ENCODE peak calls at places on chromosomes 2 and 18, in ten cellular contexts. Y is HCEC 1CT, C is cardiac fibroblast, A is NCI-H1436 treated with DMSO at 0.1 percent for 48 hours, Q is HL-60, J is ovary, P is C1 segment of cervical spinal cord, K is IMR-90, D is upper lobe of right lung, W is AG04449. S is an unnamed sample.
A peak's percentile ranks its signal among the peaks of the same experiment; 100 is the strongest.

GRCh38 chr2:239476757-239477565 is 76.1 kb upstream of the HDAC4 start:
- DNase-seq in W (no peak), Y (no peak), J (no peak), C (no peak), A (no peak), D (no peak), K (no peak), P (no peak), Q (no peak), S (no peak)

GRCh38 chr2:238379096-238379810 is 47.5 kb upstream of the ASB1 start:
- DNase-seq in C (peak; percentile 67), D (no peak), P (no peak), J (no peak), Q (peak; percentile 59), A (no peak), W (no peak), Y (peak; percentile 22), K (peak; percentile 77), S (no peak)

GRCh38 chr2:207156045-207156444 is 9.7 kb downstream of the KLF7 start:
- DNase-seq in Y (no peak), K (no peak), C (no peak), Q (no peak), P (no peak), J (no peak), D (no peak), A (no peak), W (no peak), S (no peak)

GRCh38 chr2:218732761-218733158 is 22.1 kb downstream of the TTLL4 start:
- DNase-seq in A (no peak), Y (no peak), W (no peak), K (peak; percentile 49), C (peak; percentile 27), Q (no peak), D (no peak), J (no peak), P (no peak), S (no peak)

GRCh38 chr2:166573393-166573792 is 79.3 kb upstream of the SCN7A start:
- DNase-seq in P (no peak), Y (peak; percentile 77), W (no peak), K (peak; percentile 77), C (peak; percentile 70), J (no peak), Q (no peak), A (no peak), D (no peak), S (no peak)

GRCh38 chr2:151200844-151201243 is 60.8 kb downstream of the RBM43 start:
- DNase-seq in A (no peak), Y (no peak), C (no peak), W (no peak), Q (no peak), J (no peak), K (no peak), D (no peak), P (no peak), S (no peak)

GRCh38 chr18:70425236-70425635 is 136.4 kb downstream of the SOCS6 start:
- DNase-seq in A (no peak), Y (no peak), C (no peak), Q (no peak), P (no peak), W (no peak), K (no peak), D (no peak), J (no peak), S (no peak)

GRCh38 chr2:88600038-88600465 is 27.2 kb downstream of the EIF2AK3 start:
- DNase-seq in C (peak; percentile 99), P (no peak), K (peak; percentile 99), A (peak; percentile 39), Q (peak; percentile 13), J (no peak), W (peak; percentile 72), D (no peak), Y (peak; percentile 97), S (peak; percentile 60)

S was measured in HS-27A.